ENCODE peak calls at places on chromosomes 7 and 10, in nine cellular contexts. L, P, U, M, E, O, C, Q and K are unnamed samples.

GRCh38 chr10:13717936-13718772 is 131.4 kb downstream of the PRPF18 start:
- DNase-seq in E (peak), Q (peak), U (peak), P (peak), L (peak), M (peak), O (peak), C (peak), K (peak)

GRCh38 chr7:141221007-141221612 is 147.2 kb downstream of the TMEM178B start:
- DNase-seq in L (no peak), U (no peak), P (no peak), O (no peak), M (no peak), C (no peak), E (no peak), Q (no peak), K (no peak)

GRCh38 chr10:77827383-77827782 is 99.2 kb downstream of the DLG5 start:
- DNase-seq in E (no peak), U (no peak), L (no peak), P (no peak), M (no peak), Q (no peak), O (no peak), C (no peak), K (no peak)

GRCh38 chr7:24740821-24741220 is 16.4 kb downstream of the GSDME start:
- DNase-seq in M (no peak), O (no peak), C (no peak), U (no peak), L (no peak), E (no peak), P (no peak), Q (no peak), K (no peak)

GRCh38 chr7:1512781-1513656 is 8.8 kb upstream of the INTS1 start:
- DNase-seq in P (no peak), L (peak), M (no peak), C (no peak), O (no peak), Q (peak), U (peak), E (peak), K (peak)

GRCh38 chr7:131546583-131547111 is 9.8 kb downstream of the PODXL start:
- DNase-seq in Q (no peak), C (no peak), L (no peak), E (peak), O (no peak), M (peak), U (peak), P (peak), K (no peak)

GRCh38 chr7:33836797-33837355 is 68.5 kb upstream of the BMPER start:
- DNase-seq in C (no peak), U (no peak), E (no peak), L (no peak), Q (no peak), M (no peak), O (no peak), P (no peak), K (no peak)

GRCh38 chr10:110556993-110557601 is 10.4 kb upstream of the SMC3 start:
- DNase-seq in U (peak), M (peak), Q (peak), L (no peak), P (peak), E (peak), O (peak), C (peak), K (no peak)

GRCh38 chr7:122304996-122305421 is 459 bp upstream of the FEZF1 start:
- DNase-seq in E (no peak), L (no peak), P (no peak), Q (peak), C (peak), M (no peak), O (no peak), U (no peak), K (no peak)

GRCh38 chr10:66931340-66931948 is 5.6 kb downstream of the LRRTM3 start:
- DNase-seq in M (no peak), L (peak), P (peak), U (peak), C (peak), E (no peak), O (peak), Q (peak), K (no peak)

GRCh38 chr7:35875292-35875691 is 74.4 kb downstream of the SEPTIN7 start:
- DNase-seq in O (no peak), Q (peak), U (no peak), L (peak), P (no peak), M (no peak), C (no peak), E (no peak), K (no peak)

GRCh38 chr10:129754211-129755050 is 209.6 kb downstream of the EBF3 start:
- DNase-seq in P (no peak), L (no peak), O (no peak), E (peak), C (no peak), M (no peak), Q (no peak), U (no peak), K (peak)

GRCh38 chr7:158255156-158255555 is 332.5 kb downstream of the PTPRN2 start:
- DNase-seq in Q (no peak), U (no peak), O (no peak), E (no peak), C (no peak), P (no peak), M (peak), L (no peak), K (no peak)

GRCh38 chr7:32879460-32879859 is 12.1 kb downstream of the KBTBD2 start:
- DNase-seq in O (no peak), C (peak), U (no peak), P (no peak), E (no peak), Q (no peak), M (no peak), L (no peak), K (no peak)